ENCODE peak calls at places on chromosome 9, in seven cellular contexts. T is neural crest cell; O is C1 segment of cervical spinal cord; N is hippocampal formation; F is stimulated activated CD4-positive, alpha-beta T cell treated with anti-CD3 and anti-CD28 coated beads, Interleukin-4, amount 100 ng/mL, for 24 hours; K is fibroblast of lung; P is NCI-H2029 treated with DMSO at 0.1 percent for 48 hours. Q is an unnamed sample.

GRCh38 chr9:91502475-91502874 is 78.8 kb upstream of the NFIL3 start:
- DNase-seq in O (no peak), P (no peak), K (no peak), N (no peak), T (no peak), F (no peak), Q (no peak)

GRCh38 chr9:94867842-94868312 is 141.4 kb downstream of the AOPEP start:
- DNase-seq in N (no peak), O (no peak), T (no peak), K (peak; percentile 92), F (no peak), P (peak; percentile 51), Q (no peak)

GRCh38 chr9:70679845-70680244 is 265.4 kb upstream of the KLF9 start:
- DNase-seq in K (peak; percentile 22), T (no peak), P (no peak), N (no peak), F (no peak), O (no peak), Q (no peak)

GRCh38 chr9:136564379-136564988 is 18.6 kb upstream of the NOTCH1 start:
- DNase-seq in O (no peak), K (peak; percentile 76), T (no peak), P (no peak), N (peak; percentile 27), F (no peak), Q (no peak)

GRCh38 chr9:80320916-80321315 is 749.2 kb downstream of the TLE4 start:
- DNase-seq in N (no peak), P (no peak), F (no peak), T (no peak), K (peak; percentile 13), O (no peak), Q (no peak)

GRCh38 chr9:4585135-4585534 is 77.0 kb upstream of the PLPP6 start:
- DNase-seq in N (no peak), K (no peak), O (no peak), F (no peak), T (no peak), P (no peak), Q (no peak)

GRCh38 chr9:137310190-137311052 is 8.3 kb upstream of the NRARP start:
- DNase-seq in O (no peak), T (no peak), K (no peak), F (no peak), N (no peak), P (peak; percentile 9), Q (no peak)

GRCh38 chr9:121299467-121300282 is 31.7 kb downstream of the GSN start:
- DNase-seq in K (no peak), O (peak; percentile 64), N (peak; percentile 41), F (no peak), T (peak; percentile 27), P (no peak), Q (no peak)

GRCh38 chr9:37920471-37921167 is 16.7 kb upstream of the SLC25A51 start:
- DNase-seq in O (no peak), T (no peak), N (no peak), K (no peak), P (no peak), F (no peak), Q (no peak)

GRCh38 chr9:123169926-123170325 is 98.5 kb downstream of the STRBP start:
- DNase-seq in K (no peak), F (no peak), N (no peak), P (no peak), T (no peak), O (no peak), Q (no peak)

GRCh38 chr9:119234636-119235035 is 134.6 kb downstream of the BRINP1 start:
- DNase-seq in T (no peak), N (no peak), O (no peak), K (no peak), F (no peak), P (no peak), Q (no peak)

GRCh38 chr9:98191615-98192502 is 578 bp downstream of the CORO2A start:
- DNase-seq in N (no peak), K (no peak), F (peak; percentile 9), O (no peak), P (no peak), T (no peak), Q (peak; percentile 48)

GRCh38 chr9:133787749-133788015 is 49.5 kb upstream of the SARDH start:
- DNase-seq in O (no peak), N (peak; percentile 41), F (no peak), P (no peak), K (peak; percentile 10), T (no peak), Q (no peak)

GRCh38 chr9:33249087-33249657 is 9.2 kb downstream of the SPINK4 start:
- DNase-seq in F (no peak), T (no peak), P (no peak), K (no peak), O (no peak), N (no peak), Q (no peak)

GRCh38 chr9:33510264-33511183 is 13.5 kb upstream of the ANKRD18B start:
- DNase-seq in O (peak; percentile 74), K (peak; percentile 77), P (peak; percentile 81), F (peak; percentile 44), N (peak; percentile 66), T (peak; percentile 58), Q (peak; percentile 69)

GRCh38 chr9:13461588-13461987 is 182.1 kb upstream of the MPDZ start:
- DNase-seq in N (no peak), P (no peak), F (no peak), T (no peak), O (no peak), K (no peak), Q (no peak)

GRCh38 chr9:136438909-136439549 is 616 bp downstream of the INPP5E start:
- DNase-seq in T (peak; percentile 31), P (no peak), F (peak; percentile 64), N (no peak), O (no peak), K (no peak), Q (peak; percentile 53)

GRCh38 chr9:88535226-88535931 is 401 bp downstream of the NXNL2 start:
- DNase-seq in O (no peak), P (no peak), K (no peak), N (no peak), T (no peak), F (no peak), Q (no peak)

GRCh38 chr9:8736805-8737204 is 937.2 kb upstream of the DMAC1 start:
- DNase-seq in O (no peak), N (no peak), P (no peak), K (no peak), T (no peak), F (no peak), Q (no peak)

GRCh38 chr9:134488901-134489280 is 152.7 kb upstream of the COL5A1 start:
- DNase-seq in F (no peak), K (no peak), T (no peak), O (no peak), P (no peak), N (no peak), Q (peak; percentile 42)

GRCh38 chr9:125854553-125855275 is 107.5 kb downstream of the PBX3 start:
- DNase-seq in N (no peak), P (no peak), O (no peak), F (no peak), K (peak; percentile 8), T (no peak), Q (no peak)